ENCODE peak calls at places on chromosomes 12 and 14, in ten cellular contexts. One of them, this sample, is unnamed.

GRCh38 chr14:48973136-48973535 is 613.0 kb downstream of the RPS29 start:
- DNase-seq in adrenal gland: no peak
- DNase-seq in astrocyte of the spinal cord: peak
- DNase-seq in ovary: no peak
- DNase-seq in left lung: no peak
- DNase-seq in foreskin fibroblast: no peak
- DNase-seq in A549: no peak
- DNase-seq in AG09309: no peak
- DNase-seq in cardiac muscle cell: peak
- DNase-seq in CD8-positive, alpha-beta T cell: no peak
- DNase-seq in this sample: no peak

GRCh38 chr12:81070846-81071245 is 7.0 kb upstream of the ACSS3 start:
- DNase-seq in adrenal gland: no peak
- DNase-seq in astrocyte of the spinal cord: peak
- DNase-seq in ovary: no peak
- DNase-seq in left lung: no peak
- DNase-seq in foreskin fibroblast: peak
- DNase-seq in A549: no peak
- DNase-seq in AG09309: no peak
- DNase-seq in cardiac muscle cell: no peak
- DNase-seq in CD8-positive, alpha-beta T cell: no peak
- DNase-seq in this sample: no peak

GRCh38 chr12:40031965-40032364 is 73.9 kb downstream of the SLC2A13 start:
- DNase-seq in adrenal gland: no peak
- DNase-seq in astrocyte of the spinal cord: no peak
- DNase-seq in ovary: no peak
- DNase-seq in left lung: no peak
- DNase-seq in foreskin fibroblast: no peak
- DNase-seq in A549: no peak
- DNase-seq in AG09309: no peak
- DNase-seq in cardiac muscle cell: no peak
- DNase-seq in CD8-positive, alpha-beta T cell: no peak
- DNase-seq in this sample: no peak

GRCh38 chr14:49640540-49641417 is 5.7 kb upstream of the DNAAF2 start:
- DNase-seq in adrenal gland: peak
- DNase-seq in astrocyte of the spinal cord: no peak
- DNase-seq in ovary: no peak
- DNase-seq in left lung: no peak
- DNase-seq in foreskin fibroblast: no peak
- DNase-seq in A549: no peak
- DNase-seq in AG09309: no peak
- DNase-seq in cardiac muscle cell: no peak
- DNase-seq in CD8-positive, alpha-beta T cell: no peak
- DNase-seq in this sample: no peak

GRCh38 chr12:73798523-73798922 is 739.1 kb upstream of the ATXN7L3B start:
- DNase-seq in adrenal gland: no peak
- DNase-seq in astrocyte of the spinal cord: peak
- DNase-seq in ovary: no peak
- DNase-seq in left lung: no peak
- DNase-seq in foreskin fibroblast: no peak
- DNase-seq in A549: no peak
- DNase-seq in AG09309: no peak
- DNase-seq in cardiac muscle cell: no peak
- DNase-seq in CD8-positive, alpha-beta T cell: no peak
- DNase-seq in this sample: no peak

GRCh38 chr14:88163731-88164255 is 158.9 kb downstream of the GPR65 start:
- DNase-seq in adrenal gland: no peak
- DNase-seq in astrocyte of the spinal cord: no peak
- DNase-seq in ovary: no peak
- DNase-seq in left lung: no peak
- DNase-seq in foreskin fibroblast: no peak
- DNase-seq in A549: no peak
- DNase-seq in AG09309: no peak
- DNase-seq in cardiac muscle cell: no peak
- DNase-seq in CD8-positive, alpha-beta T cell: no peak
- DNase-seq in this sample: no peak

GRCh38 chr14:68501621-68502052 is 291.2 kb downstream of the ZFP36L1 start:
- DNase-seq in adrenal gland: peak
- DNase-seq in astrocyte of the spinal cord: no peak
- DNase-seq in ovary: no peak
- DNase-seq in left lung: no peak
- DNase-seq in foreskin fibroblast: no peak
- DNase-seq in A549: no peak
- DNase-seq in AG09309: no peak
- DNase-seq in cardiac muscle cell: no peak
- DNase-seq in CD8-positive, alpha-beta T cell: no peak
- DNase-seq in this sample: no peak

GRCh38 chr14:75859746-75860145 is 122.0 kb downstream of the TGFB3 start:
- DNase-seq in adrenal gland: no peak
- DNase-seq in astrocyte of the spinal cord: no peak
- DNase-seq in ovary: no peak
- DNase-seq in left lung: no peak
- DNase-seq in foreskin fibroblast: peak
- DNase-seq in A549: no peak
- DNase-seq in AG09309: no peak
- DNase-seq in cardiac muscle cell: no peak
- DNase-seq in CD8-positive, alpha-beta T cell: no peak
- DNase-seq in this sample: no peak

GRCh38 chr12:124321556-124322270 is 26.8 kb downstream of the RFLNA start:
- DNase-seq in adrenal gland: no peak
- DNase-seq in astrocyte of the spinal cord: peak
- DNase-seq in ovary: no peak
- DNase-seq in left lung: peak
- DNase-seq in foreskin fibroblast: peak
- DNase-seq in A549: peak
- DNase-seq in AG09309: no peak
- DNase-seq in cardiac muscle cell: no peak
- DNase-seq in CD8-positive, alpha-beta T cell: no peak
- DNase-seq in this sample: no peak

GRCh38 chr14:73143617-73144016 is 7.3 kb downstream of the PSEN1 start:
- DNase-seq in adrenal gland: no peak
- DNase-seq in astrocyte of the spinal cord: no peak
- DNase-seq in ovary: no peak
- DNase-seq in left lung: no peak
- DNase-seq in foreskin fibroblast: no peak
- DNase-seq in A549: no peak
- DNase-seq in AG09309: no peak
- DNase-seq in cardiac muscle cell: no peak
- DNase-seq in CD8-positive, alpha-beta T cell: no peak
- DNase-seq in this sample: no peak

GRCh38 chr14:58864751-58865519 is 227.2 kb downstream of the DACT1 start:
- DNase-seq in adrenal gland: no peak
- DNase-seq in astrocyte of the spinal cord: peak
- DNase-seq in ovary: no peak
- DNase-seq in left lung: no peak
- DNase-seq in foreskin fibroblast: peak
- DNase-seq in A549: no peak
- DNase-seq in AG09309: peak
- DNase-seq in cardiac muscle cell: no peak
- DNase-seq in CD8-positive, alpha-beta T cell: no peak
- DNase-seq in this sample: peak

GRCh38 chr12:96652870-96653269 is 163.5 kb downstream of the CFAP54 start:
- DNase-seq in adrenal gland: no peak
- DNase-seq in astrocyte of the spinal cord: no peak
- DNase-seq in ovary: no peak
- DNase-seq in left lung: no peak
- DNase-seq in foreskin fibroblast: no peak
- DNase-seq in A549: peak
- DNase-seq in AG09309: no peak
- DNase-seq in cardiac muscle cell: no peak
- DNase-seq in CD8-positive, alpha-beta T cell: no peak
- DNase-seq in this sample: no peak

GRCh38 chr12:96658075-96658474 is 168.7 kb downstream of the CFAP54 start:
- DNase-seq in adrenal gland: no peak
- DNase-seq in astrocyte of the spinal cord: no peak
- DNase-seq in ovary: no peak
- DNase-seq in left lung: no peak
- DNase-seq in foreskin fibroblast: no peak
- DNase-seq in A549: no peak
- DNase-seq in AG09309: no peak
- DNase-seq in cardiac muscle cell: no peak
- DNase-seq in CD8-positive, alpha-beta T cell: no peak
- DNase-seq in this sample: no peak
- TF ChIP-seq CTCF in adrenal gland: no peak
- TF ChIP-seq CTCF in astrocyte of the spinal cord: no peak
- TF ChIP-seq CTCF in ovary: no peak
- TF ChIP-seq CTCF in left lung: no peak
- TF ChIP-seq CTCF in foreskin fibroblast: no peak
- TF ChIP-seq CTCF in A549: no peak
- TF ChIP-seq CTCF in AG09309: no peak
- TF ChIP-seq CTCF in cardiac muscle cell: no peak
- TF ChIP-seq CTCF in CD8-positive, alpha-beta T cell: no peak
- TF ChIP-seq CTCF in this sample: no peak

DNA sequence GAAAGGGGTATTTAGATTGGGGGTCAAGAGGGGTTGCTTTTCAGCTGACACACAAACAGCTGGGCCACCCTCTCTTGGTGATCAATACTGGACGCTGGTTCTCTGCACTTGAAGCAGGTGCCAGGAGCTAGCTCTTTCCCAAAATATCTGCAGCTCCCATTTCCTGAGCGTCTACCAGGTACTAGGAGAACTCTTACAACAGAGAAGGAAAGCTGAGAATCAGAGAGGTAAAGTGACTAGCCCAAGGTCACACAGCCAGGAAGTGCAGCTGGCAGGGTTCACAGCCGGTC is 1.2 kb downstream of the TESC start:
- DNase-seq in adrenal gland: no peak
- DNase-seq in astrocyte of the spinal cord: no peak
- DNase-seq in ovary: no peak
- DNase-seq in left lung: no peak
- DNase-seq in foreskin fibroblast: no peak
- DNase-seq in A549: no peak
- DNase-seq in AG09309: no peak
- DNase-seq in cardiac muscle cell: no peak
- DNase-seq in CD8-positive, alpha-beta T cell: no peak
- DNase-seq in this sample: no peak
- H3K4me3 ChIP-seq in adrenal gland: no peak
- H3K4me3 ChIP-seq in astrocyte of the spinal cord: no peak
- H3K4me3 ChIP-seq in ovary: no peak
- H3K4me3 ChIP-seq in left lung: peak
- H3K4me3 ChIP-seq in foreskin fibroblast: no peak
- H3K4me3 ChIP-seq in A549: peak
- H3K4me3 ChIP-seq in AG09309: no peak
- H3K4me3 ChIP-seq in cardiac muscle cell: peak
- H3K4me3 ChIP-seq in CD8-positive, alpha-beta T cell: peak
- H3K4me3 ChIP-seq in this sample: no peak

DNA sequence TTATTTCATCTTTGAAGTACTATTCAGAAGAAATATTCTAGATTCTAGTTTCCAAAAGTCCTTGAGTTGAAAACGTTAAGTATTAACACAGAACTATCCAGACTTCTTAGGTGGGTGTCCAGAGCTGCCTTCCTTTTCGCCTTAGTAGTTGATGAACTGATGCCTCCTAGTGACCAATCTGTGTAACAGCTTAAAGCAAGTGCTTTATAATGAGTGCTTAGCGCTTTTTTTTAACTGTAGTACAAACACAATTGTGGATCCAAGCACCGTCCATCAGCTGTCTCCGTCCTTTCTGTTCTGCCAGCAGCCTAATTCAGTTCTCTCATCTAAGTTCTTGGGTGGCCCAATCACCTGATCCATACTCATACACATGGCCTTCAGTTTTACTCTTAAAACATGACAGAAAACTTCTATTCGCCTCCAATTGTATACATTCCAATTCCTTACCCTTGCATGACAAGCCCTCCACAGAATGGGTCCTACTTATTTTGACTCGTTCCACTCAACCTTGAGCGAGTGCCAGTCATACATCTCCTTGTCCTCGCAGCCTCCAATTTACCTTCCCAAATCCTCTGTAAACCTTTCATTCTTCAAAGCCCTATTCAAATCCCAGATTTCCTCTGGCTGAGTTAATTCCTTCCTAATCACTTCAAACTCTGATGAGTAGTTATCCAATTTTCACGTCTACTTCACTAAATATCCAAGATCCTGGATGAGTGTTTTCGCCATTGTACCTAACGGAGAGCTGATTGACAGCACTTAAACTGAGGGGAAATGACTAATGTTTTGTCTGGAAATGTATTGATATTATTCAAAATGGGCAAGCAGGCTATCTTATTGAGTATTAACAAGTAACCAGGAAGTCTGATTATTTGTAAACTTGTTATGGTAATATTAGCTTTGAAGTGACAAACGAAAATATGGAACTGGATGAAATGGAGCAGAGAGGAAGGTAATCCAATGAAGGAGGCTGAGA is 5.8 kb upstream of the PHLDA1 start:
- DNase-seq in adrenal gland: no peak
- DNase-seq in astrocyte of the spinal cord: peak
- DNase-seq in ovary: no peak
- DNase-seq in left lung: no peak
- DNase-seq in foreskin fibroblast: peak
- DNase-seq in A549: peak
- DNase-seq in AG09309: no peak
- DNase-seq in cardiac muscle cell: peak
- DNase-seq in CD8-positive, alpha-beta T cell: peak
- DNase-seq in this sample: peak
- TF ChIP-seq CTCF in adrenal gland: peak
- TF ChIP-seq CTCF in astrocyte of the spinal cord: peak
- TF ChIP-seq CTCF in ovary: peak
- TF ChIP-seq CTCF in left lung: peak
- TF ChIP-seq CTCF in foreskin fibroblast: peak
- TF ChIP-seq CTCF in A549: peak
- TF ChIP-seq CTCF in AG09309: peak
- TF ChIP-seq CTCF in cardiac muscle cell: peak
- TF ChIP-seq CTCF in CD8-positive, alpha-beta T cell: peak
- TF ChIP-seq CTCF in this sample: peak

GRCh38 chr12:6361834-6362233 is 13.5 kb downstream of the SCNN1A start:
- DNase-seq in adrenal gland: peak
- DNase-seq in astrocyte of the spinal cord: peak
- DNase-seq in ovary: no peak
- DNase-seq in left lung: peak
- DNase-seq in foreskin fibroblast: no peak
- DNase-seq in A549: peak
- DNase-seq in AG09309: no peak
- DNase-seq in cardiac muscle cell: no peak
- DNase-seq in CD8-positive, alpha-beta T cell: no peak
- DNase-seq in this sample: no peak

GRCh38 chr12:6362383-6362782 is 13.0 kb downstream of the SCNN1A start:
- DNase-seq in adrenal gland: no peak
- DNase-seq in astrocyte of the spinal cord: no peak
- DNase-seq in ovary: no peak
- DNase-seq in left lung: no peak
- DNase-seq in foreskin fibroblast: no peak
- DNase-seq in A549: peak
- DNase-seq in AG09309: no peak
- DNase-seq in cardiac muscle cell: no peak
- DNase-seq in CD8-positive, alpha-beta T cell: no peak
- DNase-seq in this sample: no peak

GRCh38 chr12:6364037-6364360 is 11.4 kb downstream of the SCNN1A start:
- DNase-seq in adrenal gland: peak
- DNase-seq in astrocyte of the spinal cord: no peak
- DNase-seq in ovary: no peak
- DNase-seq in left lung: no peak
- DNase-seq in foreskin fibroblast: peak
- DNase-seq in A549: no peak
- DNase-seq in AG09309: no peak
- DNase-seq in cardiac muscle cell: no peak
- DNase-seq in CD8-positive, alpha-beta T cell: peak
- DNase-seq in this sample: no peak

GRCh38 chr12:6363330-6364036 is 11.9 kb downstream of the SCNN1A start:
- DNase-seq in adrenal gland: peak
- DNase-seq in astrocyte of the spinal cord: peak
- DNase-seq in ovary: peak
- DNase-seq in left lung: peak
- DNase-seq in foreskin fibroblast: peak
- DNase-seq in A549: peak
- DNase-seq in AG09309: no peak
- DNase-seq in cardiac muscle cell: peak
- DNase-seq in CD8-positive, alpha-beta T cell: peak
- DNase-seq in this sample: no peak

GRCh38 chr12:6363010-6363329 is 12.4 kb downstream of the SCNN1A start:
- DNase-seq in adrenal gland: no peak
- DNase-seq in astrocyte of the spinal cord: no peak
- DNase-seq in ovary: no peak
- DNase-seq in left lung: no peak
- DNase-seq in foreskin fibroblast: no peak
- DNase-seq in A549: no peak
- DNase-seq in AG09309: no peak
- DNase-seq in cardiac muscle cell: no peak
- DNase-seq in CD8-positive, alpha-beta T cell: no peak
- DNase-seq in this sample: no peak
- H3K4me3 ChIP-seq in adrenal gland: no peak
- H3K4me3 ChIP-seq in astrocyte of the spinal cord: no peak
- H3K4me3 ChIP-seq in ovary: peak
- H3K4me3 ChIP-seq in left lung: peak
- H3K4me3 ChIP-seq in foreskin fibroblast: no peak
- H3K4me3 ChIP-seq in A549: peak
- H3K4me3 ChIP-seq in AG09309: no peak
- H3K4me3 ChIP-seq in cardiac muscle cell: peak
- H3K4me3 ChIP-seq in CD8-positive, alpha-beta T cell: no peak
- H3K4me3 ChIP-seq in this sample: no peak

This sample was measured in WERI-Rb-1.